ENCODE peak calls at places on chromosome 21, in ten cellular contexts. One of them, this sample, is unnamed.

GRCh38 chr21:28944296-28944695 is 48.4 kb downstream of the LTN1 start:
- DNase-seq in endothelial cell: no peak
- DNase-seq in esophagus squamous epithelium: no peak
- DNase-seq in testis: no peak
- DNase-seq in fibroblast of lung: peak; percentile 27
- DNase-seq in fibroblast of pulmonary artery: peak; percentile 61
- DNase-seq in astrocyte: peak; percentile 8
- DNase-seq in astrocyte of the spinal cord: no peak
- DNase-seq in SK-N-SH: no peak
- DNase-seq in tibial nerve: no peak
- DNase-seq in this sample: no peak

GRCh38 chr21:27423073-27423472 is 456.2 kb upstream of the ADAMTS5 start:
- DNase-seq in endothelial cell: no peak
- DNase-seq in esophagus squamous epithelium: no peak
- DNase-seq in testis: peak; percentile 53
- DNase-seq in fibroblast of lung: peak; percentile 84
- DNase-seq in fibroblast of pulmonary artery: peak; percentile 83
- DNase-seq in astrocyte: peak; percentile 79
- DNase-seq in astrocyte of the spinal cord: peak; percentile 93
- DNase-seq in SK-N-SH: no peak
- DNase-seq in tibial nerve: peak; percentile 52
- DNase-seq in this sample: no peak

GRCh38 chr21:34941162-34941561 is 107.9 kb downstream of the RUNX1 start:
- DNase-seq in endothelial cell: no peak
- DNase-seq in esophagus squamous epithelium: no peak
- DNase-seq in testis: no peak
- DNase-seq in fibroblast of lung: no peak
- DNase-seq in fibroblast of pulmonary artery: no peak
- DNase-seq in astrocyte: no peak
- DNase-seq in astrocyte of the spinal cord: no peak
- DNase-seq in SK-N-SH: no peak
- DNase-seq in tibial nerve: no peak
- DNase-seq in this sample: no peak

GRCh38 chr21:30695956-30696355 is 22.6 kb downstream of the KRTAP21-3 start:
- DNase-seq in endothelial cell: no peak
- DNase-seq in esophagus squamous epithelium: no peak
- DNase-seq in testis: no peak
- DNase-seq in fibroblast of lung: no peak
- DNase-seq in fibroblast of pulmonary artery: no peak
- DNase-seq in astrocyte: no peak
- DNase-seq in astrocyte of the spinal cord: no peak
- DNase-seq in SK-N-SH: no peak
- DNase-seq in tibial nerve: no peak
- DNase-seq in this sample: no peak

GRCh38 chr21:45263534-45263933 is 24.2 kb downstream of the POFUT2 start:
- DNase-seq in endothelial cell: no peak
- DNase-seq in esophagus squamous epithelium: no peak
- DNase-seq in testis: peak; percentile 6
- DNase-seq in fibroblast of lung: no peak
- DNase-seq in fibroblast of pulmonary artery: no peak
- DNase-seq in astrocyte: no peak
- DNase-seq in astrocyte of the spinal cord: no peak
- DNase-seq in SK-N-SH: peak; percentile 12
- DNase-seq in tibial nerve: peak; percentile 11
- DNase-seq in this sample: no peak

GRCh38 chr21:44899768-44900558 is 20.7 kb downstream of the ITGB2 start:
- DNase-seq in endothelial cell: no peak
- DNase-seq in esophagus squamous epithelium: no peak
- DNase-seq in testis: no peak
- DNase-seq in fibroblast of lung: no peak
- DNase-seq in fibroblast of pulmonary artery: no peak
- DNase-seq in astrocyte: no peak
- DNase-seq in astrocyte of the spinal cord: no peak
- DNase-seq in SK-N-SH: no peak
- DNase-seq in tibial nerve: no peak
- DNase-seq in this sample: no peak

GRCh38 chr21:18350216-18350615 is 53.4 kb downstream of the TMPRSS15 start:
- DNase-seq in endothelial cell: no peak
- DNase-seq in esophagus squamous epithelium: no peak
- DNase-seq in testis: no peak
- DNase-seq in fibroblast of lung: peak; percentile 32
- DNase-seq in fibroblast of pulmonary artery: peak; percentile 7
- DNase-seq in astrocyte: peak; percentile 12
- DNase-seq in astrocyte of the spinal cord: peak; percentile 46
- DNase-seq in SK-N-SH: no peak
- DNase-seq in tibial nerve: no peak
- DNase-seq in this sample: no peak

GRCh38 chr21:44931137-44931500 is 8.7 kb upstream of the SLX9 start:
- DNase-seq in endothelial cell: no peak
- DNase-seq in esophagus squamous epithelium: no peak
- DNase-seq in testis: no peak
- DNase-seq in fibroblast of lung: no peak
- DNase-seq in fibroblast of pulmonary artery: peak; percentile 64
- DNase-seq in astrocyte: no peak
- DNase-seq in astrocyte of the spinal cord: no peak
- DNase-seq in SK-N-SH: peak; percentile 49
- DNase-seq in tibial nerve: no peak
- DNase-seq in this sample: no peak

GRCh38 chr21:45448283-45448809 is 43.4 kb downstream of the COL18A1 start:
- DNase-seq in endothelial cell: no peak
- DNase-seq in esophagus squamous epithelium: no peak
- DNase-seq in testis: no peak
- DNase-seq in fibroblast of lung: no peak
- DNase-seq in fibroblast of pulmonary artery: no peak
- DNase-seq in astrocyte: no peak
- DNase-seq in astrocyte of the spinal cord: no peak
- DNase-seq in SK-N-SH: no peak
- DNase-seq in tibial nerve: no peak
- DNase-seq in this sample: no peak

GRCh38 chr21:23809573-23809972 is 1797.7 kb downstream of the MRPL39 start:
- DNase-seq in endothelial cell: no peak
- DNase-seq in esophagus squamous epithelium: no peak
- DNase-seq in testis: no peak
- DNase-seq in fibroblast of lung: no peak
- DNase-seq in fibroblast of pulmonary artery: no peak
- DNase-seq in astrocyte: no peak
- DNase-seq in astrocyte of the spinal cord: no peak
- DNase-seq in SK-N-SH: no peak
- DNase-seq in tibial nerve: no peak
- DNase-seq in this sample: no peak

GRCh38 chr21:30769724-30770431 is 14.7 kb upstream of the KRTAP21-1 start:
- DNase-seq in endothelial cell: no peak
- DNase-seq in esophagus squamous epithelium: no peak
- DNase-seq in testis: no peak
- DNase-seq in fibroblast of lung: no peak
- DNase-seq in fibroblast of pulmonary artery: no peak
- DNase-seq in astrocyte: no peak
- DNase-seq in astrocyte of the spinal cord: no peak
- DNase-seq in SK-N-SH: no peak
- DNase-seq in tibial nerve: no peak
- DNase-seq in this sample: no peak

GRCh38 chr21:28548291-28548690 is 444.4 kb downstream of the LTN1 start:
- DNase-seq in endothelial cell: no peak
- DNase-seq in esophagus squamous epithelium: no peak
- DNase-seq in testis: no peak
- DNase-seq in fibroblast of lung: peak; percentile 30
- DNase-seq in fibroblast of pulmonary artery: no peak
- DNase-seq in astrocyte: peak; percentile 41
- DNase-seq in astrocyte of the spinal cord: peak; percentile 17
- DNase-seq in SK-N-SH: no peak
- DNase-seq in tibial nerve: no peak
- DNase-seq in this sample: no peak

GRCh38 chr21:16476056-16476850 is 746.5 kb downstream of the USP25 start:
- DNase-seq in endothelial cell: no peak
- DNase-seq in esophagus squamous epithelium: no peak
- DNase-seq in testis: no peak
- DNase-seq in fibroblast of lung: peak; percentile 65
- DNase-seq in fibroblast of pulmonary artery: peak; percentile 35
- DNase-seq in astrocyte: peak; percentile 57
- DNase-seq in astrocyte of the spinal cord: peak; percentile 25
- DNase-seq in SK-N-SH: no peak
- DNase-seq in tibial nerve: no peak
- DNase-seq in this sample: no peak

GRCh38 chr21:45299864-45300785 is 12.4 kb upstream of the POFUT2 start:
- DNase-seq in endothelial cell: no peak
- DNase-seq in esophagus squamous epithelium: no peak
- DNase-seq in testis: no peak
- DNase-seq in fibroblast of lung: peak; percentile 87
- DNase-seq in fibroblast of pulmonary artery: peak; percentile 81
- DNase-seq in astrocyte: peak; percentile 86
- DNase-seq in astrocyte of the spinal cord: peak; percentile 78
- DNase-seq in SK-N-SH: no peak
- DNase-seq in tibial nerve: peak; percentile 6
- DNase-seq in this sample: no peak

DNA sequence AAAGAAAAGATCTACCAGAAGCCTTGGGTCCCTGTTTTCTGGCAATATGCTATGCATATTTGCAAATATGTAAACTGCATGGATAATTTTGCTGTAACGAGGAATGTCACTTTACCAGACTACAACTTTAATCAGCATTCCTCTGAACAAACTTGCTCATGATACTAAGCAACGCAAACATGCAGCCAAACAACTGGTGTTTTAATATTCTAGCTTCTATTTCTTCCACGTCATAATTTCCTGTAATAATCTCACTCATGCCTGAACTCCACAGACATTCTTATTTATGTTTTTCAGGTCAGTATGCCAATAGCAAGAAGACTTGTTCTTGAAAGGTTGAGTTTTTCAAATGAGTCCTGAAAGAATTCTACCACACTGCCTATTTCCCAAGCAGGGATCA is 114.2 kb downstream of the SIM2 start:
- DNase-seq in endothelial cell: no peak
- DNase-seq in esophagus squamous epithelium: no peak
- DNase-seq in testis: no peak
- DNase-seq in fibroblast of lung: no peak
- DNase-seq in fibroblast of pulmonary artery: peak; percentile 56
- DNase-seq in astrocyte: no peak
- DNase-seq in astrocyte of the spinal cord: no peak
- DNase-seq in SK-N-SH: no peak
- DNase-seq in tibial nerve: no peak
- DNase-seq in this sample: no peak
- TF ChIP-seq CTCF in endothelial cell: no peak
- TF ChIP-seq CTCF in esophagus squamous epithelium: no peak
- TF ChIP-seq CTCF in testis: no peak
- TF ChIP-seq CTCF in fibroblast of lung: no peak
- TF ChIP-seq CTCF in fibroblast of pulmonary artery: no peak
- TF ChIP-seq CTCF in astrocyte: no peak
- TF ChIP-seq CTCF in astrocyte of the spinal cord: no peak
- TF ChIP-seq CTCF in SK-N-SH: no peak
- TF ChIP-seq CTCF in tibial nerve: no peak
- TF ChIP-seq CTCF in this sample: no peak

GRCh38 chr21:41580758-41581554 is 73.0 kb upstream of the TMPRSS2 start:
- DNase-seq in endothelial cell: no peak
- DNase-seq in esophagus squamous epithelium: no peak
- DNase-seq in testis: no peak
- DNase-seq in fibroblast of lung: no peak
- DNase-seq in fibroblast of pulmonary artery: no peak
- DNase-seq in astrocyte: no peak
- DNase-seq in astrocyte of the spinal cord: no peak
- DNase-seq in SK-N-SH: no peak
- DNase-seq in tibial nerve: no peak
- DNase-seq in this sample: no peak

GRCh38 chr21:41582866-41583265 is 74.9 kb upstream of the TMPRSS2 start:
- DNase-seq in endothelial cell: no peak
- DNase-seq in esophagus squamous epithelium: no peak
- DNase-seq in testis: no peak
- DNase-seq in fibroblast of lung: no peak
- DNase-seq in fibroblast of pulmonary artery: no peak
- DNase-seq in astrocyte: no peak
- DNase-seq in astrocyte of the spinal cord: no peak
- DNase-seq in SK-N-SH: no peak
- DNase-seq in tibial nerve: no peak
- DNase-seq in this sample: no peak

GRCh38 chr21:41583274-41583790 is 75.4 kb upstream of the TMPRSS2 start:
- DNase-seq in endothelial cell: no peak
- DNase-seq in esophagus squamous epithelium: no peak
- DNase-seq in testis: no peak
- DNase-seq in fibroblast of lung: peak; percentile 6
- DNase-seq in fibroblast of pulmonary artery: no peak
- DNase-seq in astrocyte: no peak
- DNase-seq in astrocyte of the spinal cord: peak; percentile 13
- DNase-seq in SK-N-SH: no peak
- DNase-seq in tibial nerve: no peak
- DNase-seq in this sample: no peak

GRCh38 chr21:41582298-41582840 is 74.4 kb upstream of the TMPRSS2 start:
- DNase-seq in endothelial cell: no peak
- DNase-seq in esophagus squamous epithelium: no peak
- DNase-seq in testis: no peak
- DNase-seq in fibroblast of lung: no peak
- DNase-seq in fibroblast of pulmonary artery: no peak
- DNase-seq in astrocyte: no peak
- DNase-seq in astrocyte of the spinal cord: no peak
- DNase-seq in SK-N-SH: no peak
- DNase-seq in tibial nerve: no peak
- DNase-seq in this sample: no peak

GRCh38 chr21:41581592-41582228 is 73.8 kb upstream of the TMPRSS2 start:
- DNase-seq in endothelial cell: no peak
- DNase-seq in esophagus squamous epithelium: no peak
- DNase-seq in testis: no peak
- DNase-seq in fibroblast of lung: no peak
- DNase-seq in fibroblast of pulmonary artery: no peak
- DNase-seq in astrocyte: no peak
- DNase-seq in astrocyte of the spinal cord: no peak
- DNase-seq in SK-N-SH: no peak
- DNase-seq in tibial nerve: no peak
- DNase-seq in this sample: no peak
- TF ChIP-seq CTCF in endothelial cell: no peak
- TF ChIP-seq CTCF in esophagus squamous epithelium: no peak
- TF ChIP-seq CTCF in testis: no peak
- TF ChIP-seq CTCF in fibroblast of lung: no peak
- TF ChIP-seq CTCF in fibroblast of pulmonary artery: no peak
- TF ChIP-seq CTCF in astrocyte: no peak
- TF ChIP-seq CTCF in astrocyte of the spinal cord: no peak
- TF ChIP-seq CTCF in SK-N-SH: no peak
- TF ChIP-seq CTCF in tibial nerve: no peak
- TF ChIP-seq CTCF in this sample: no peak

GRCh38 chr21:43825936-43826622 is 36.7 kb downstream of the RRP1 start:
- DNase-seq in endothelial cell: no peak
- DNase-seq in esophagus squamous epithelium: no peak
- DNase-seq in testis: no peak
- DNase-seq in fibroblast of lung: peak; percentile 7
- DNase-seq in fibroblast of pulmonary artery: no peak
- DNase-seq in astrocyte: no peak
- DNase-seq in astrocyte of the spinal cord: no peak
- DNase-seq in SK-N-SH: peak; percentile 49
- DNase-seq in tibial nerve: no peak
- DNase-seq in this sample: no peak
- TF ChIP-seq CTCF in endothelial cell: no peak
- TF ChIP-seq CTCF in esophagus squamous epithelium: no peak
- TF ChIP-seq CTCF in testis: peak; percentile 12
- TF ChIP-seq CTCF in fibroblast of lung: peak; percentile 7
- TF ChIP-seq CTCF in fibroblast of pulmonary artery: no peak
- TF ChIP-seq CTCF in astrocyte: no peak
- TF ChIP-seq CTCF in astrocyte of the spinal cord: peak; percentile 31
- TF ChIP-seq CTCF in SK-N-SH: peak; percentile 34
- TF ChIP-seq CTCF in tibial nerve: no peak
- TF ChIP-seq CTCF in this sample: no peak

DNA sequence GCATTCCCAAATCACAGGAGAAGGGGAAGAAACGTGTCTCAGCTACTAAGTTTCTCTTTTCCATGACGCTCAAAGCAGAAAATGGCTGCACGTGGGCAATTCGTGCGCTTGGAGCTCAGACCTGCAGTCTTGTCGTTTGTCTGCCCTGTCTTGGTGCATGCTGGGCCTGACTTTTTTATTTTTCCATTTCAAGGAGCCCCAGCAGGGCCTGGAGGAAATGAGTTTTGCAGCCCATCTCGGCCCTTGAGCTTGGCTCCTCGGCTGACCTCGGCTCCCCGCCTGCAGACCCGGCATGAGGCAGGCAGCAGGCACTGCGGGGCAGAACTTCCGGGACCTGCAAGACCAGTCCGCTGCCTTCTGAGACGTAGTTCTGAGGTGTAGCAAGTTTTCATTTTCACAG is 25.6 kb downstream of the ERG start:
- DNase-seq in endothelial cell: no peak
- DNase-seq in esophagus squamous epithelium: no peak
- DNase-seq in testis: no peak
- DNase-seq in fibroblast of lung: no peak
- DNase-seq in fibroblast of pulmonary artery: no peak
- DNase-seq in astrocyte: no peak
- DNase-seq in astrocyte of the spinal cord: no peak
- DNase-seq in SK-N-SH: no peak
- DNase-seq in tibial nerve: no peak
- DNase-seq in this sample: no peak
- TF ChIP-seq CTCF in endothelial cell: no peak
- TF ChIP-seq CTCF in esophagus squamous epithelium: no peak
- TF ChIP-seq CTCF in testis: no peak
- TF ChIP-seq CTCF in fibroblast of lung: no peak
- TF ChIP-seq CTCF in fibroblast of pulmonary artery: no peak
- TF ChIP-seq CTCF in astrocyte: no peak
- TF ChIP-seq CTCF in astrocyte of the spinal cord: no peak
- TF ChIP-seq CTCF in SK-N-SH: no peak
- TF ChIP-seq CTCF in tibial nerve: no peak
- TF ChIP-seq CTCF in this sample: no peak